ENCODE peak calls at places on chromosome 3, in four cellular contexts. One of them, this sample, is unnamed.

GRCh38 chr3:7506606-7507180 is 645.8 kb downstream of the GRM7 start:
- DNase-seq in HepG2: no peak
- DNase-seq in K562: no peak
- DNase-seq in HEK293T: no peak
- DNase-seq in this sample: no peak

GRCh38 chr3:79898907-79899306 is 131.1 kb upstream of the ROBO1 start:
- DNase-seq in HEK293T: no peak
- DNase-seq in K562: no peak
- DNase-seq in HepG2: no peak
- DNase-seq in this sample: no peak

GRCh38 chr3:139745831-139746230 is 68.1 kb upstream of the NMNAT3 start:
- DNase-seq in HepG2: peak
- DNase-seq in K562: no peak
- DNase-seq in HEK293T: no peak
- DNase-seq in this sample: no peak

GRCh38 chr3:129320825-129321487 is 42.3 kb downstream of the HMCES start:
- DNase-seq in K562: no peak
- DNase-seq in HEK293T: no peak
- DNase-seq in HepG2: no peak
- DNase-seq in this sample: no peak

GRCh38 chr3:126607214-126607908 is 47.6 kb downstream of the TXNRD3 start:
- DNase-seq in K562: peak
- DNase-seq in HEK293T: no peak
- DNase-seq in HepG2: no peak
- DNase-seq in this sample: no peak

GRCh38 chr3:62375655-62376054 is 2.3 kb upstream of the FEZF2 start:
- DNase-seq in HEK293T: no peak
- DNase-seq in HepG2: no peak
- DNase-seq in K562: no peak
- DNase-seq in this sample: no peak

GRCh38 chr3:47577583-47578118 is 1.0 kb downstream of the CSPG5 start:
- DNase-seq in HepG2: no peak
- DNase-seq in HEK293T: no peak
- DNase-seq in K562: no peak
- DNase-seq in this sample: no peak

GRCh38 chr3:157906627-157907026 is 199.6 kb downstream of the SHOX2 start:
- DNase-seq in HepG2: no peak
- DNase-seq in HEK293T: no peak
- DNase-seq in K562: no peak
- DNase-seq in this sample: no peak

GRCh38 chr3:188269040-188269439 is 115.1 kb downstream of the LPP start:
- DNase-seq in K562: no peak
- DNase-seq in HEK293T: no peak
- DNase-seq in HepG2: no peak
- DNase-seq in this sample: no peak

GRCh38 chr3:32109256-32109655 is 2.8 kb downstream of the GPD1L start:
- DNase-seq in K562: no peak
- DNase-seq in HepG2: no peak
- DNase-seq in HEK293T: no peak
- DNase-seq in this sample: peak

GRCh38 chr3:27293954-27294353 is 75.2 kb downstream of the NEK10 start:
- DNase-seq in HEK293T: no peak
- DNase-seq in HepG2: no peak
- DNase-seq in K562: no peak
- DNase-seq in this sample: no peak

GRCh38 chr3:184761120-184761841 is 49.4 kb upstream of the MAGEF1 start:
- DNase-seq in K562: no peak
- DNase-seq in HepG2: no peak
- DNase-seq in HEK293T: no peak
- DNase-seq in this sample: no peak

GRCh38 chr3:50502584-50503423 is 630 bp downstream of the CACNA2D2 start:
- DNase-seq in HEK293T: peak
- DNase-seq in HepG2: no peak
- DNase-seq in K562: no peak
- DNase-seq in this sample: peak

GRCh38 chr3:44476181-44476599 is 1.3 kb downstream of the ZNF445 start:
- DNase-seq in HepG2: no peak
- DNase-seq in HEK293T: no peak
- DNase-seq in K562: no peak
- DNase-seq in this sample: no peak

GRCh38 chr3:122793568-122794416 is at the start of gene HSPBAP1:
- DNase-seq in HEK293T: peak
- DNase-seq in HepG2: peak
- DNase-seq in K562: peak
- DNase-seq in this sample: peak

GRCh38 chr3:24344784-24345439 is 149.7 kb downstream of the THRB start:
- DNase-seq in K562: no peak
- DNase-seq in HepG2: no peak
- DNase-seq in HEK293T: no peak
- DNase-seq in this sample: no peak

GRCh38 chr3:143313598-143314188 is 194.1 kb downstream of the CHST2 start:
- DNase-seq in K562: no peak
- DNase-seq in HepG2: no peak
- DNase-seq in HEK293T: no peak
- DNase-seq in this sample: no peak

GRCh38 chr3:79018671-79019136 is 749.1 kb downstream of the ROBO1 start:
- DNase-seq in HepG2: peak
- DNase-seq in K562: no peak
- DNase-seq in HEK293T: no peak
- DNase-seq in this sample: peak

GRCh38 chr3:151971194-151971771 is 97.8 kb downstream of the SUCNR1 start:
- DNase-seq in HepG2: no peak
- DNase-seq in HEK293T: no peak
- DNase-seq in K562: no peak
- DNase-seq in this sample: no peak

GRCh38 chr3:159854500-159855124 is 134.0 kb upstream of the IL12A start:
- DNase-seq in HEK293T: no peak
- DNase-seq in K562: no peak
- DNase-seq in HepG2: peak
- DNase-seq in this sample: no peak

GRCh38 chr3:136819784-136820640 is 1.1 kb downstream of the SLC35G2 start:
- DNase-seq in HepG2: peak
- DNase-seq in K562: no peak
- DNase-seq in HEK293T: peak
- DNase-seq in this sample: peak

GRCh38 chr3:136818191-136818850 is 605 bp upstream of the SLC35G2 start:
- DNase-seq in K562: peak
- DNase-seq in HEK293T: peak
- DNase-seq in HepG2: peak
- DNase-seq in this sample: peak

GRCh38 chr3:136817448-136817847 is 1.5 kb upstream of the SLC35G2 start:
- DNase-seq in K562: no peak
- DNase-seq in HEK293T: no peak
- DNase-seq in HepG2: no peak
- DNase-seq in this sample: no peak

DNA sequence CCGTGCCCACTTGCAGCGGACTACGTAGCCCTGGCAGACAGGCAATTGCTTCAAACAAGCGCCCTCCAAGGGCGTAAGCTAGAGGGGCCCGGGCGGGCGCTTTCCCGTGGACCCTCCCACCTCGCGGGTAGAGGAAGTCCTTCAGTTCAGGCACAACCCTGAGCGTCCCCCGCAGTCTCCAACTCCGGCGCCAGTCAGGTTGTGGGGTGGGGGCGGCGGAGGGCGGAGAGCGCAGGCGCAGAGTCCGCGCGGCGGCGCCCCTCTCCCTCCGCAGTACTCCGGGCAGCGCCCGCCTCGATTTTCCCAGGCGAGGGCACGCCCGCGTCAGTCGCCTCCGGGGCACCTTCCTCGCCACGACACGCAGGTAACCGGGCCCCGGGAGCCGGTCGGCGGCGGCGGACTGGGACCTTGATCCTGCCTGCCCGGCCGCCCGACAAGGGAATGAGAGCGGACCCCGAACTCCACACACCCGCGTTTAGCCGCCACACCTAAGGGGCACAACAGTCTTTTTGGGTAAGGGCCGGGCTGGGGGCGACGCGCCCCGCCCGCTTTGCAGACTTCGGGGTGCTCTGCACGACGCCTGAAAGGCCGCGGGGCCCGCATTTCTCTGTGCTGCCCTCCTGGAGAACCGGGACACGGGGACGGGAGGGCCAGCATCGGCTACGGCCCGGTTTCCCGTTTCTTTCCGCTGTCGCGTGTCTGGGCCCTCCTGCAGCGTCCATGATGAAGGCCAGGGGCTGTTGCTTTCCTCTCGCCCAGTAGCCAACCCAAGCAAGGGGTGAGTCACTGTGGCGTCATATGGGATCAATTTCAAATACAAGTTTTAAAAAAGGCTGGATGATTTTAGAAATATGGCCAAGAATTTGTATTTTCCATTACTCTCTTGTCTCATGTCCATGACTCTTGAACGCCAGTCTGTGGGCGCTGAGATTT is at the start of gene SLC35G2:
- DNase-seq in K562: peak
- DNase-seq in HEK293T: peak
- DNase-seq in HepG2: peak
- DNase-seq in this sample: peak
- TF ChIP-seq ELF4 in K562: no peak
- TF ChIP-seq ELF4 in HEK293T: no peak
- TF ChIP-seq ELF4 in HepG2: peak
- TF ChIP-seq ELF4 in this sample: no peak

DNA sequence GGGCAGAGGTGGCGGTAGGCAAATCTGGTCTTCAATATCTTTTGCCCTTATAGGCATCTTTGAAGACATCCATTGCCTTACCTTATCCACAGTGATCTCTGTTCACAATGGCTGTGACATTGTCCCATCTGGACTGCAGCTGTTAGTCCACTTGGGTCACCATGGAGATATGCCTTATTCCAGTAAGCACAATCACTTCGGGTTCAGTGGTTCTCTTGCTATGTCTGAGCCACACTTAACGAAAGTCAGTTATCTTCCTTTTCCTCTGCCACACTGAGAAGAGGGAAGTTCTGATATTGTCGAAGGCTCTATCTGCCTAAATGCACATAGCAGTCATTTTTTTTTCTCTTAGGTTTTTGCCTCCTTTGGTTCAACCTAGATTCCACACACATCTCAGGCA is 119.0 kb upstream of the SATB1 start:
- DNase-seq in K562: no peak
- DNase-seq in HepG2: no peak
- DNase-seq in HEK293T: no peak
- DNase-seq in this sample: no peak
- TF ChIP-seq ELF4 in K562: no peak
- TF ChIP-seq ELF4 in HepG2: no peak
- TF ChIP-seq ELF4 in HEK293T: no peak
- TF ChIP-seq ELF4 in this sample: no peak

DNA sequence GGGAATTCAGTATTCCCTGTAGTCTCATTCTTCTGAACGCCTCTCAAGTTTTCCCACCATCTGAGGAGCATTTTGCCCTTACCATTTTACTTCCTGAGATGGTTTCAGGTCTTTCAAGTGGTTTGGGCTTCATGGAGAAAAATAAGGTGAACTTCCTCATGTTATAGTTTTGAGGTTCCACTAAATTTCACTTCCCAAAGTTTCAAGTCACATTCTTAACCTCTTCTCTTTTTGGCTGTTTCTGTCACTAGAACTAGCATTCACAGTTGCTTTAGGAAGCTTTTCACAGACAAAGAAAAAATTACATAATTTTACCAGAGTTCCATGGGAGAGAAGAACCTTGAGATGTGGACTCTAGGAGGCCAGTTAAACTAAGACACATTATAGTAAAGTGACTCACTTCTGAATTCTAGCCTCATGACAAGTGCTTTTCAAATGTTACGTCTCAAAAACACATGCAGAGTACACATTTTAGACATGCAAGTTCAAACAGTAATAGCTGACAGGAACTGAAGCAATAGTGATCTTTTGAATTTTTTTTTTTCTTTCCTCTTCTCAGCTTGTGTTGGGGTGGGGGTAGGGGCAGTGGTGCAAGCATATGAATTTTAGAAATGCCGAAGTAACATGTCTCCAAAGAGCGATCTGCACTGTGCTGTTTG is 39.9 kb upstream of the LRTM1 start:
- DNase-seq in HepG2: no peak
- DNase-seq in HEK293T: no peak
- DNase-seq in K562: no peak
- DNase-seq in this sample: no peak
- TF ChIP-seq ELF4 in HepG2: no peak
- TF ChIP-seq ELF4 in HEK293T: no peak
- TF ChIP-seq ELF4 in K562: no peak
- TF ChIP-seq ELF4 in this sample: no peak

DNA sequence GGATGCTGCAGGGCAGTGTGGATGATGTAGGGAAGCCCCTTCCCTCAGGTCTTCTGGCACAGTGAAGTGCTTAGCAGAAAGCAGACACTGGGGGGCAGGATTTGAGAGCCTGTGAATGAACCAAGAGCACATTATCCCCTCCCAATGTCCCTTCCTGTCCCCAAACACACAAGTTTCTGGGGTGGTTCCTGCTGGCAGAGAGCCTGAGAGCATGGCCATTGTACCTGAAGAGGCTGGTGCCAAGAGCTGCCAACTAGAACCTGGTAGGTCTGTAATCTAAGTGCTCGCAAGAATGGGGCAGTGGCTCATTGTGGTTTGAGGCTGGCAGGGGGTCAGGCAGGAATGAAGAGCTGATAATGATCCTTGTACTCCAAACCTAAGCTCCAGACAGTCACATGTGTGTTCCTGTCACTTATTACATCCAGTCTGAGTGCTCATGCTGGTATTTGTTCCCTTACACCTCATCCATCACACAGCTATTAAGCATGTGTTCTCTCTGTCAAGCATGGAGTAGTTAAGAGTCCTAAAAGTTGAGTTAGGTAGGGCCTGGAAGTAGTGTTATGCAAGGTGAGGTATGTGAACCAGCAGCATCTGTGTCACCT is 6.7 kb upstream of the CCR1 start:
- DNase-seq in HEK293T: peak
- DNase-seq in K562: peak
- DNase-seq in HepG2: no peak
- DNase-seq in this sample: peak
- TF ChIP-seq ELF4 in HEK293T: no peak
- TF ChIP-seq ELF4 in K562: no peak
- TF ChIP-seq ELF4 in HepG2: no peak
- TF ChIP-seq ELF4 in this sample: no peak

GRCh38 chr3:134857356-134857755 is 62.3 kb downstream of the EPHB1 start:
- DNase-seq in K562: no peak
- DNase-seq in HEK293T: no peak
- DNase-seq in HepG2: no peak
- DNase-seq in this sample: no peak
- TF ChIP-seq ELF4 in K562: no peak
- TF ChIP-seq ELF4 in HEK293T: no peak
- TF ChIP-seq ELF4 in HepG2: no peak
- TF ChIP-seq ELF4 in this sample: no peak

GRCh38 chr3:127739347-127740135 is 66.8 kb downstream of the ABTB1 start:
- DNase-seq in HepG2: no peak
- DNase-seq in K562: no peak
- DNase-seq in HEK293T: no peak
- DNase-seq in this sample: no peak
- TF ChIP-seq ELF4 in HepG2: no peak
- TF ChIP-seq ELF4 in K562: no peak
- TF ChIP-seq ELF4 in HEK293T: no peak
- TF ChIP-seq ELF4 in this sample: no peak

This sample was measured in WTC11.